ENCODE peak calls at places on chromosomes 6 and 20, in nine cellular contexts. One of them, this sample, is unnamed. For H4K20me1, the result is how much of the 10 kb centered on the place peaks cover.

GRCh38 chr20:14337400-14338171 is at the start of gene FLRT3:
- DNase-seq in hepatocyte: peak
- DNase-seq in HCT116: peak
- DNase-seq in GM23248: peak
- DNase-seq in GM23338: peak
- DNase-seq in SK-N-SH: peak
- DNase-seq in neural progenitor cell: peak
- DNase-seq in MM.1S: peak
- DNase-seq in PC-3: peak
- DNase-seq in this sample: peak

GRCh38 chr6:147204060-147204785 is at the start of gene STXBP5:
- DNase-seq in hepatocyte: peak
- DNase-seq in HCT116: no peak
- DNase-seq in GM23248: peak
- DNase-seq in GM23338: peak
- DNase-seq in SK-N-SH: peak
- DNase-seq in neural progenitor cell: peak
- DNase-seq in MM.1S: no peak
- DNase-seq in PC-3: peak
- DNase-seq in this sample: peak

GRCh38 chr20:58716476-58717277 is 24.1 kb downstream of the NPEPL1 start:
- DNase-seq in hepatocyte: peak
- DNase-seq in HCT116: no peak
- DNase-seq in GM23248: no peak
- DNase-seq in GM23338: no peak
- DNase-seq in SK-N-SH: peak
- DNase-seq in neural progenitor cell: peak
- DNase-seq in MM.1S: no peak
- DNase-seq in PC-3: no peak
- DNase-seq in this sample: no peak

GRCh38 chr6:33822575-33823395 is 19.0 kb upstream of the MLN start:
- DNase-seq in hepatocyte: no peak
- DNase-seq in HCT116: peak
- DNase-seq in GM23248: peak
- DNase-seq in GM23338: peak
- DNase-seq in SK-N-SH: peak
- DNase-seq in neural progenitor cell: peak
- DNase-seq in MM.1S: no peak
- DNase-seq in PC-3: peak
- DNase-seq in this sample: peak

GRCh38 chr6:151293621-151294020 is 53.9 kb downstream of the AKAP12 start:
- DNase-seq in hepatocyte: no peak
- DNase-seq in HCT116: no peak
- DNase-seq in GM23248: no peak
- DNase-seq in GM23338: no peak
- DNase-seq in SK-N-SH: no peak
- DNase-seq in neural progenitor cell: no peak
- DNase-seq in MM.1S: no peak
- DNase-seq in PC-3: no peak
- DNase-seq in this sample: no peak

GRCh38 chr6:77573843-77574242 is 79.0 kb upstream of the MEI4 start:
- DNase-seq in hepatocyte: no peak
- DNase-seq in HCT116: no peak
- DNase-seq in GM23248: no peak
- DNase-seq in GM23338: no peak
- DNase-seq in SK-N-SH: no peak
- DNase-seq in neural progenitor cell: no peak
- DNase-seq in MM.1S: no peak
- DNase-seq in PC-3: no peak
- DNase-seq in this sample: no peak

GRCh38 chr6:5464096-5464885 is 203.0 kb downstream of the FARS2 start:
- DNase-seq in hepatocyte: no peak
- DNase-seq in HCT116: no peak
- DNase-seq in GM23248: no peak
- DNase-seq in GM23338: no peak
- DNase-seq in SK-N-SH: no peak
- DNase-seq in neural progenitor cell: no peak
- DNase-seq in MM.1S: no peak
- DNase-seq in PC-3: no peak
- DNase-seq in this sample: no peak

GRCh38 chr20:31974975-31975481 is 7.1 kb downstream of the XKR7 start:
- DNase-seq in hepatocyte: no peak
- DNase-seq in HCT116: no peak
- DNase-seq in GM23248: no peak
- DNase-seq in GM23338: peak
- DNase-seq in SK-N-SH: no peak
- DNase-seq in neural progenitor cell: peak
- DNase-seq in MM.1S: no peak
- DNase-seq in PC-3: no peak
- DNase-seq in this sample: no peak

GRCh38 chr6:26234421-26235239 is 130.4 kb upstream of the BTN3A2 start:
- DNase-seq in hepatocyte: peak
- DNase-seq in HCT116: no peak
- DNase-seq in GM23248: peak
- DNase-seq in GM23338: peak
- DNase-seq in SK-N-SH: peak
- DNase-seq in neural progenitor cell: peak
- DNase-seq in MM.1S: peak
- DNase-seq in PC-3: peak
- DNase-seq in this sample: peak

GRCh38 chr6:76886900-76887299 is 576.4 kb downstream of the HTR1B start:
- DNase-seq in hepatocyte: no peak
- DNase-seq in HCT116: no peak
- DNase-seq in GM23248: no peak
- DNase-seq in GM23338: no peak
- DNase-seq in SK-N-SH: no peak
- DNase-seq in neural progenitor cell: no peak
- DNase-seq in MM.1S: no peak
- DNase-seq in PC-3: no peak
- DNase-seq in this sample: no peak

GRCh38 chr20:36454664-36455427 is 86.5 kb upstream of the MYL9 start:
- DNase-seq in hepatocyte: peak
- DNase-seq in HCT116: no peak
- DNase-seq in GM23248: peak
- DNase-seq in GM23338: peak
- DNase-seq in SK-N-SH: no peak
- DNase-seq in neural progenitor cell: peak
- DNase-seq in MM.1S: no peak
- DNase-seq in PC-3: peak
- DNase-seq in this sample: no peak

GRCh38 chr6:165178056-165178455 is 131.3 kb downstream of the C6orf118 start:
- DNase-seq in hepatocyte: no peak
- DNase-seq in HCT116: no peak
- DNase-seq in GM23248: peak
- DNase-seq in GM23338: no peak
- DNase-seq in SK-N-SH: no peak
- DNase-seq in neural progenitor cell: no peak
- DNase-seq in MM.1S: no peak
- DNase-seq in PC-3: peak
- DNase-seq in this sample: no peak

DNA sequence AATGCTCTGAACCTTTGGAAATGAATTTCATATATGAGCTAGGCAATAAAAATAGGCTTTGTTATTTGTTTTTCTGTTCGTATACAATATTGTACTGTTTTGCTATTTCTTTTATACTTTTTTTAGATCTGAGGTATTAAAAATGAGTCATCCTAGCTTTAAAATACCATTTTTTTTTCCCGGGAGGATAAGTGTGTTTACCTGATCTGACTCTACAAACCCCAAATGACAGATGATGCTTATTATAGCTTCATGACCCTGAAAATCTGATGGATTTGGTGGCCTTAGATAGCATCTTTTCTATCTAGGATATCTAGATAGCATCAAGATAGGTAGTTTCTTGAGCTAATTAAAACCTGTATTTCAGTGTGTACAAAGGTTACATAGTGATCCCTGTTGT is 206.4 kb downstream of the DTNBP1 start:
- DNase-seq in hepatocyte: no peak
- DNase-seq in HCT116: no peak
- DNase-seq in GM23248: no peak
- DNase-seq in GM23338: no peak
- DNase-seq in SK-N-SH: no peak
- DNase-seq in neural progenitor cell: no peak
- DNase-seq in MM.1S: no peak
- DNase-seq in PC-3: peak
- DNase-seq in this sample: no peak
- H4K20me1 ChIP-seq in hepatocyte: under half
- H4K20me1 ChIP-seq in HCT116: under half
- H4K20me1 ChIP-seq in GM23248: under half
- H4K20me1 ChIP-seq in GM23338: half or more
- H4K20me1 ChIP-seq in SK-N-SH: under half
- H4K20me1 ChIP-seq in neural progenitor cell: half or more
- H4K20me1 ChIP-seq in MM.1S: under half
- H4K20me1 ChIP-seq in PC-3: under half
- H4K20me1 ChIP-seq in this sample: under half

DNA sequence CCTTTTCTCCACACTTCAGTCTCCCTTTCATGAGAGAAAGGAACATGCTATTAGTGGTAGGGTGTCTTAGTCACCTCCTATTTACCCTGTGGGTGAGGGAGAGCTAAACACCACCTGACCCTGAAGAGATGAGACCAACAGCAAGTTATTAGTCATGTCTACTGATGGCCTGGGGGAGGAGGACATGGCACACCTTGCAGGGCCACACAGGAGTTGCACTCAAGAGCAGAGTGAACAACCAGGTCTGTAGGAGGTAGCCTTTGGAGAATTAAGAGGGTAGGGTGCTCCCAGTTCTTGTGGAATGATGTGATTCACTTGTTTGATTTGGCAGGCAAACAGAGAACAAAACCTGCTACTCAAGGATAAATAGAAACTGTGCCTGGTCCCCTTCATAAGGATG is 82.7 kb upstream of the FABP7 start:
- DNase-seq in hepatocyte: peak
- DNase-seq in HCT116: peak
- DNase-seq in GM23248: peak
- DNase-seq in GM23338: no peak
- DNase-seq in SK-N-SH: no peak
- DNase-seq in neural progenitor cell: no peak
- DNase-seq in MM.1S: no peak
- DNase-seq in PC-3: peak
- DNase-seq in this sample: no peak
- TF ChIP-seq EZH2phosphoT487 in hepatocyte: no peak
- TF ChIP-seq EZH2phosphoT487 in HCT116: no peak
- TF ChIP-seq EZH2phosphoT487 in GM23248: no peak
- TF ChIP-seq EZH2phosphoT487 in GM23338: no peak
- TF ChIP-seq EZH2phosphoT487 in SK-N-SH: no peak
- TF ChIP-seq EZH2phosphoT487 in neural progenitor cell: no peak
- TF ChIP-seq EZH2phosphoT487 in MM.1S: no peak
- TF ChIP-seq EZH2phosphoT487 in PC-3: no peak
- TF ChIP-seq EZH2phosphoT487 in this sample: no peak

GRCh38 chr6:44253307-44254101 is 3.8 kb downstream of the SLC35B2 start:
- DNase-seq in hepatocyte: peak
- DNase-seq in HCT116: no peak
- DNase-seq in GM23248: peak
- DNase-seq in GM23338: peak
- DNase-seq in SK-N-SH: no peak
- DNase-seq in neural progenitor cell: peak
- DNase-seq in MM.1S: peak
- DNase-seq in PC-3: peak
- DNase-seq in this sample: peak

GRCh38 chr6:44254957-44255808 is 2.1 kb downstream of the SLC35B2 start:
- DNase-seq in hepatocyte: no peak
- DNase-seq in HCT116: no peak
- DNase-seq in GM23248: no peak
- DNase-seq in GM23338: peak
- DNase-seq in SK-N-SH: no peak
- DNase-seq in neural progenitor cell: no peak
- DNase-seq in MM.1S: peak
- DNase-seq in PC-3: peak
- DNase-seq in this sample: no peak

GRCh38 chr6:44256291-44257006 is 879 bp downstream of the SLC35B2 start:
- DNase-seq in hepatocyte: no peak
- DNase-seq in HCT116: no peak
- DNase-seq in GM23248: no peak
- DNase-seq in GM23338: peak
- DNase-seq in SK-N-SH: no peak
- DNase-seq in neural progenitor cell: no peak
- DNase-seq in MM.1S: peak
- DNase-seq in PC-3: peak
- DNase-seq in this sample: no peak

GRCh38 chr6:44255848-44256247 is 1.5 kb downstream of the SLC35B2 start:
- DNase-seq in hepatocyte: no peak
- DNase-seq in HCT116: no peak
- DNase-seq in GM23248: no peak
- DNase-seq in GM23338: no peak
- DNase-seq in SK-N-SH: no peak
- DNase-seq in neural progenitor cell: no peak
- DNase-seq in MM.1S: peak
- DNase-seq in PC-3: no peak
- DNase-seq in this sample: peak

DNA sequence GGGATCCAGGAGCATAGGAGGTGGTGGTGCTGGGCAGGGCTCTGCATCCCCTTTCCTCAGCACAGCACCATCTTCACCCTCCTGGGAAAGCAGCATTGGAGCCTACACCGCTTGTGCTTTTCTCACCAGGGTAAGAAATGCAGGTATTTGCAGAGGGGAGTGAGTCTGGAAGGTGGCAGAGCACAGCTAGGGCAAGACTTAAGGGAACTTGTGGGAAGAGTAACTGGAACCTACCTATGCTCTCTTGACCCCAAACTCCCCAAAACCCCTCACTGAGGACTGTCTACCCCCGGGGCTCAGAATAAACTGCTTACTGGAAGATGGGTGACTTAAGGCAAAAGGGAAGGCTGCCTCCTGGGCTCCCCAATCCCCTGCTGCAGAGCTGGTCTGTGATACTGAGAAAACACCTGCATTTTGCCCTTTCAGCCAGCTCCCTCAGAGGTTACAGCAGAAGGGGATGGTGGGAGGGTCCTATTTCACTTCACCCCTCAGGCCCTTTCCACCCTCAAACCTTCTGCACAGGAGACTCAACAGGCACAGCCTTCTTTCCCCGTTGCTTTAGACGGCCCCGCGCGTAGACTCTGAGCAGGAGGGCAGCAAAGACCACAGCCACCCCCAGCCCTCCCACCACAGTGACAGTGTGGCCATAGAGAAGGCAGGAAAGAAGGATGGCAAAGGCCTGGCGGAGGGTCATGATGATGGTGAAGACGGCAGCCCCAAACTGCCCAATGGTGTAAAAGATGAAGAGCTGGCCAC is 2.9 kb downstream of the SLC35B2 start:
- DNase-seq in hepatocyte: no peak
- DNase-seq in HCT116: no peak
- DNase-seq in GM23248: no peak
- DNase-seq in GM23338: no peak
- DNase-seq in SK-N-SH: no peak
- DNase-seq in neural progenitor cell: no peak
- DNase-seq in MM.1S: no peak
- DNase-seq in PC-3: no peak
- DNase-seq in this sample: no peak
- H4K20me1 ChIP-seq in hepatocyte: half or more
- H4K20me1 ChIP-seq in HCT116: under half
- H4K20me1 ChIP-seq in GM23248: under half
- H4K20me1 ChIP-seq in GM23338: under half
- H4K20me1 ChIP-seq in SK-N-SH: half or more
- H4K20me1 ChIP-seq in neural progenitor cell: half or more
- H4K20me1 ChIP-seq in MM.1S: half or more
- H4K20me1 ChIP-seq in PC-3: half or more
- H4K20me1 ChIP-seq in this sample: under half

DNA sequence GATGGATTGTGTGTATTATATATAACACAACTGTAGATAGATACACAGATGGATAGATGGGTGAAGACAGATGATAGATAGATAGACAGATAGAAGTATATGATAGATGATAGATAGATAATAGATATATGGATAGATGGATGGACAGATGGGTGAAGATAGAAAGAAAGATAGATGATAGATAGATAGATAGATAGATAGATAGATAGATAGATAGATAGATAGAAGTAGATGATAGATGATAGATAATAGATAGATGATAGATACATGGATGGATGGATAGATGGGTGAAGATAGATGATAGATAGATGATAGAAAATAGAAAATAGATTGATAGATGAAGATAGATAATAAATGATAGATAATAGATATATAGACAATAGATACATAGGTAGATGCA is 83.3 kb downstream of the FOXF2 start:
- DNase-seq in hepatocyte: no peak
- DNase-seq in HCT116: no peak
- DNase-seq in GM23248: no peak
- DNase-seq in GM23338: no peak
- DNase-seq in SK-N-SH: no peak
- DNase-seq in neural progenitor cell: no peak
- DNase-seq in MM.1S: no peak
- DNase-seq in PC-3: no peak
- DNase-seq in this sample: no peak
- TF ChIP-seq EZH2phosphoT487 in hepatocyte: no peak
- TF ChIP-seq EZH2phosphoT487 in HCT116: no peak
- TF ChIP-seq EZH2phosphoT487 in GM23248: no peak
- TF ChIP-seq EZH2phosphoT487 in GM23338: no peak
- TF ChIP-seq EZH2phosphoT487 in SK-N-SH: no peak
- TF ChIP-seq EZH2phosphoT487 in neural progenitor cell: no peak
- TF ChIP-seq EZH2phosphoT487 in MM.1S: no peak
- TF ChIP-seq EZH2phosphoT487 in PC-3: no peak
- TF ChIP-seq EZH2phosphoT487 in this sample: no peak